ENCODE peak calls at places on chromosomes 6 and 20, in nine cellular contexts. F is heart right ventricle, Q is ovary, E is A549, C is pancreas, I is fibroblast of pulmonary artery, G is heart left ventricle, X is colonic mucosa, S is ascending aorta. A is an unnamed sample.
A peak's percentile ranks its signal among the peaks of the same experiment; 100 is the strongest.

GRCh38 chr20:29349836-29350235 is 1907.6 kb upstream of the DEFB115 start:
- DNase-seq in F (no peak), Q (no peak), E (no peak), C (no peak), I (no peak), G (no peak), X (no peak), S (no peak), A (no peak)

GRCh38 chr20:13744403-13744802 is 40.3 kb downstream of the ESF1 start:
- DNase-seq in F (no peak), Q (no peak), E (no peak), C (no peak), I (peak; percentile 7), G (no peak), X (no peak), S (no peak), A (no peak)

GRCh38 chr6:2038096-2038495 is 207.3 kb downstream of the GMDS start:
- DNase-seq in F (no peak), Q (no peak), E (no peak), C (no peak), I (peak; percentile 50), G (no peak), X (no peak), S (no peak), A (no peak)

GRCh38 chr20:44768256-44768655 is 22.6 kb downstream of the KCNK15 start:
- DNase-seq in F (no peak), Q (no peak), E (no peak), C (no peak), I (no peak), G (no peak), X (no peak), S (no peak), A (no peak)

GRCh38 chr20:62953167-62953838 is 794 bp downstream of the SLC17A9 start:
- DNase-seq in F (no peak), Q (peak; percentile 57), E (no peak), C (no peak), I (no peak), G (no peak), X (peak; percentile 38), S (no peak), A (no peak)

GRCh38 chr20:12068146-12068545 is 150.5 kb downstream of the BTBD3 start:
- DNase-seq in F (no peak), Q (no peak), E (no peak), C (no peak), I (no peak), G (no peak), X (no peak), S (no peak), A (peak; percentile 8)

GRCh38 chr20:34091637-34092200 is 20.3 kb downstream of the EIF2S2 start:
- DNase-seq in F (no peak), Q (no peak), E (no peak), C (no peak), I (no peak), G (no peak), X (no peak), S (no peak), A (no peak)

GRCh38 chr6:48996461-48997119 is 466.5 kb downstream of the MMUT start:
- DNase-seq in F (no peak), Q (no peak), E (no peak), C (no peak), I (no peak), G (no peak), X (no peak), S (no peak), A (no peak)

GRCh38 chr20:58469500-58470129 is 45.6 kb downstream of the APCDD1L start:
- DNase-seq in F (no peak), Q (no peak), E (no peak), C (no peak), I (no peak), G (no peak), X (no peak), S (no peak), A (no peak)

GRCh38 chr6:42142118-42142835 is at the start of gene C6orf132:
- DNase-seq in F (no peak), Q (peak; percentile 36), E (no peak), C (peak; percentile 93), I (no peak), G (peak; percentile 42), X (peak; percentile 86), S (no peak), A (peak; percentile 71)

GRCh38 chr6:129655334-129655733 is 54.6 kb downstream of the ARHGAP18 start:
- DNase-seq in F (no peak), Q (no peak), E (no peak), C (no peak), I (no peak), G (no peak), X (no peak), S (no peak), A (no peak)

GRCh38 chr6:101534386-101534785 is 140.9 kb downstream of the GRIK2 start:
- DNase-seq in F (no peak), Q (no peak), E (no peak), C (no peak), I (peak; percentile 32), G (no peak), X (no peak), S (no peak), A (no peak)

DNA sequence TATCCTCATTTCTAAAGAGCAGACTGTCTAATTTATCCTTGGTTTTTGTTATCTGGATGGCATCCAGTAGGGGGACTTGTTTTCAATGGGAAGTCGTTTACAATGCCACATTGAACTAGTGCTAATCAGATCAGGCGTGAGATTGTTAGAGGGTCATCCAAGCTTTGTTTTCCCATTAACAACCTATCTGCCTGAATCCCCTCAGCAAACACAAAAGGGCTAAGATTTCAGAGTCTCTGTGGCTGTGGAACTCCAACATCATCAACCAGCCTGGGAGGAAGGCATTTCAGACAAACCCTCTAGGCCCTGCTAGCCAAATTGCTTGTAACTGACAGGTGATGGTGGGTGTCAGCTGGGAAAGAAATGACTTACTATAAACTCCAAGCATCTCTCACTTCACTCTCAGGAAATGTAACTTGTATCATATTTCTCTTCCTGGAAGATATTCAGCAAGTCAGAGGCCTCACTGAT is 47.7 kb downstream of the COL19A1 start:
- DNase-seq in F (no peak), Q (no peak), E (no peak), C (no peak), I (no peak), G (no peak), X (no peak), S (no peak), A (no peak)
- TF ChIP-seq CTCF in F (no peak), Q (no peak), E (no peak), C (no peak), I (no peak), G (no peak), X (no peak), S (no peak), A (peak; percentile 17)

GRCh38 chr20:15756001-15756400 is 817.2 kb downstream of the KIF16B start:
- DNase-seq in F (no peak), Q (no peak), E (no peak), C (no peak), I (no peak), G (no peak), X (no peak), S (no peak), A (no peak)

GRCh38 chr20:15763344-15763743 is 809.9 kb downstream of the KIF16B start:
- DNase-seq in F (no peak), Q (no peak), E (no peak), C (no peak), I (no peak), G (no peak), X (no peak), S (no peak), A (no peak)

GRCh38 chr20:15760217-15760567 is 813.1 kb downstream of the KIF16B start:
- DNase-seq in F (no peak), Q (no peak), E (no peak), C (no peak), I (no peak), G (no peak), X (no peak), S (no peak), A (peak; percentile 23)

GRCh38 chr20:15756401-15756800 is 816.8 kb downstream of the KIF16B start:
- DNase-seq in F (no peak), Q (no peak), E (no peak), C (no peak), I (no peak), G (no peak), X (no peak), S (no peak), A (no peak)

GRCh38 chr20:15759546-15760216 is 813.6 kb downstream of the KIF16B start:
- DNase-seq in F (no peak), Q (no peak), E (peak; percentile 4), C (no peak), I (peak; percentile 7), G (no peak), X (no peak), S (no peak), A (no peak)
- TF ChIP-seq CTCF in F (no peak), Q (no peak), E (no peak), C (no peak), I (no peak), G (no peak), X (no peak), S (peak; percentile 11), A (no peak)

DNA sequence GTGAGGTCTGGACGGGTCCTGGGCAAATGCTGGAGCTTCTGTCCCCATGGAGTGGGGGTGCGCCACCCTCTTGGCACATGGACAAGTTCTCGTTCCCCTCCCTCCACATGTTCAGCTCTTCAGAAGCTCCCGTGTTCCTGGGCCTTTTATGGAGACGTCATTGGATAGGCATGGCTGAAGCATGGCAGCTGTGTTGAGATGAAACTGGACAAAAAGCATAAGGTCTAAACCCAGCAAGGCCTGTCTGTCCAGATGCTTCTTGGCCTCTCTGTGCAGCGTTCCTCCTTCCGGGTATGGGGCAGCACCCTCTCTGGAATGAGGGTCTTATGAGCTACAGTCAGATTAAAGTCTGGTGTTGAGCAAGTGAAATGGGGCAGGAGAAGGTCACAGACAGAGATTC is 26.8 kb downstream of the TBC1D20 start:
- DNase-seq in F (no peak), Q (no peak), E (no peak), C (peak; percentile 13), I (no peak), G (no peak), X (no peak), S (no peak), A (no peak)
- TF ChIP-seq CTCF in F (no peak), Q (no peak), E (no peak), C (no peak), I (no peak), G (no peak), X (no peak), S (no peak), A (no peak)

GRCh38 chr6:117265425-117266266 is at the start of gene VGLL2:
- DNase-seq in F (no peak), Q (peak; percentile 29), E (no peak), C (peak; percentile 80), I (peak; percentile 48), G (peak; percentile 48), X (peak; percentile 30), S (no peak), A (peak; percentile 78)

GRCh38 chr6:117266948-117267347 is 1.6 kb downstream of the VGLL2 start:
- DNase-seq in F (no peak), Q (no peak), E (no peak), C (no peak), I (no peak), G (no peak), X (no peak), S (no peak), A (no peak)

GRCh38 chr6:117266267-117266797 is 974 bp downstream of the VGLL2 start:
- DNase-seq in F (no peak), Q (no peak), E (no peak), C (no peak), I (no peak), G (no peak), X (no peak), S (no peak), A (no peak)

GRCh38 chr6:117269649-117270120 is 4.3 kb downstream of the VGLL2 start:
- DNase-seq in F (no peak), Q (no peak), E (no peak), C (no peak), I (no peak), G (no peak), X (no peak), S (no peak), A (no peak)

GRCh38 chr6:117267766-117268534 is 2.6 kb downstream of the VGLL2 start:
- DNase-seq in F (no peak), Q (no peak), E (no peak), C (no peak), I (no peak), G (no peak), X (no peak), S (no peak), A (peak; percentile 21)
- TF ChIP-seq CTCF in F (no peak), Q (no peak), E (no peak), C (no peak), I (no peak), G (no peak), X (no peak), S (no peak), A (peak; percentile 27)